ENCODE peak calls at places on chromosomes 6 and 20, in five cellular contexts. U, V, K, Y and D are unnamed samples.

GRCh38 chr6:134636221-134636830 is 313.6 kb downstream of the ALDH8A1 start:
- DNase-seq in U (no peak), V (no peak), Y (no peak), K (no peak), D (no peak)

GRCh38 chr6:135627092-135627715 is 129.7 kb upstream of the AHI1 start:
- DNase-seq in K (no peak), Y (no peak), V (no peak), U (no peak), D (no peak)

GRCh38 chr6:143465546-143465945 is 14.9 kb downstream of the PEX3 start:
- DNase-seq in U (no peak), V (no peak), K (no peak), Y (no peak), D (no peak)

GRCh38 chr20:57072184-57072583 is 194.3 kb downstream of the BMP7 start:
- DNase-seq in K (no peak), U (no peak), V (no peak), Y (no peak), D (no peak)

GRCh38 chr6:44593539-44593944 is 206.0 kb downstream of the CDC5L start:
- DNase-seq in U (peak; percentile 96), Y (peak; percentile 54), V (peak; percentile 25), K (no peak), D (peak; percentile 63)

GRCh38 chr20:2042400-2042799 is 48.5 kb upstream of the PDYN start:
- DNase-seq in V (no peak), K (no peak), U (no peak), Y (no peak), D (no peak)

GRCh38 chr6:30129270-30129669 is 6.7 kb upstream of the TRIM40 start:
- DNase-seq in V (no peak), Y (no peak), K (no peak), U (no peak), D (no peak)

GRCh38 chr6:143279385-143279784 is 171.1 kb downstream of the ADAT2 start:
- DNase-seq in K (no peak), V (no peak), U (peak; percentile 64), Y (peak; percentile 13), D (peak; percentile 24)

GRCh38 chr6:170150590-170150945 is 140.3 kb downstream of the DLL1 start:
- DNase-seq in U (no peak), K (no peak), V (no peak), Y (no peak), D (no peak)
- TF ChIP-seq CTCF in U (no peak), K (no peak), V (no peak), Y (no peak), D (no peak)

GRCh38 chr6:25137497-25137896 is 141.7 kb upstream of the CARMIL1 start:
- DNase-seq in U (no peak), Y (no peak), K (no peak), V (no peak), D (no peak)

GRCh38 chr6:25138024-25138696 is 141.0 kb upstream of the CARMIL1 start:
- DNase-seq in V (peak; percentile 8), K (no peak), Y (no peak), U (no peak), D (peak; percentile 76)

GRCh38 chr6:25142506-25142905 is 136.7 kb upstream of the CARMIL1 start:
- DNase-seq in V (no peak), Y (no peak), K (no peak), U (no peak), D (no peak)

GRCh38 chr6:25136879-25137278 is 142.3 kb upstream of the CARMIL1 start:
- DNase-seq in Y (no peak), U (no peak), V (no peak), K (no peak), D (no peak)

GRCh38 chr6:25138697-25139051 is 140.5 kb upstream of the CARMIL1 start:
- DNase-seq in V (no peak), U (no peak), K (no peak), Y (no peak), D (no peak)
- H3K4me3 ChIP-seq in V (peak overlapping the region; percentile 72), U (no peak overlapping the region), K (peak overlapping the region; percentile 69), Y (no peak overlapping the region), D (no peak overlapping the region)

GRCh38 chr6:38702471-38703397 is at the start of gene GLO1:
- DNase-seq in V (peak; percentile 91), K (peak; percentile 97), U (peak; percentile 99), Y (peak; percentile 97), D (peak; percentile 99)

GRCh38 chr6:38701551-38701950 is 1.4 kb downstream of the GLO1 start:
- DNase-seq in U (no peak), Y (no peak), V (no peak), K (no peak), D (no peak)

GRCh38 chr6:38708483-38708882 is 5.5 kb upstream of the GLO1 start:
- DNase-seq in K (no peak), Y (no peak), V (no peak), U (no peak), D (no peak)

GRCh38 chr6:38705924-38706323 is 3.0 kb upstream of the GLO1 start:
- DNase-seq in Y (no peak), V (no peak), K (no peak), U (no peak), D (no peak)

DNA sequence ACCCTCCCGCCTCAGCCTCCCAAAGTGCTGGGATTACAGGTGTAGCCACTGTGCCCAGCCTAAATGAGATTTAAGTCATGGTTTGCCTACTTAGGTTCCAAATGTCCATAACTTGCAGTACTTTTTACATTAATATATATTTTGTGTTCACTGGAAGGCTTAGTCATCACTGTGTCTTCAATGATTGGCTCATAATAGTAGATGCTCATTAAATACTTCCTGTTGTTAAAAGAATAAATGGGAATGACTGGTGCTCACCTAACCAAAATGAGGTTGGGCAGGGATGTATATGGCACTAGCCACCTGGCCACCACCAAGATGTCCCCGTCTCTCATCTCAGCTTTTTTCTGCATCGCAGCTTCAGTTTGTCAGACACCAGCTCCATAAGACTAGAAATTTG is 1.0 kb upstream of the GLO1 start:
- DNase-seq in Y (no peak), U (no peak), V (no peak), K (no peak), D (no peak)
- H3K27ac ChIP-seq in Y (no peak overlapping the region), U (no peak overlapping the region), V (no peak overlapping the region), K (no peak overlapping the region), D (no peak overlapping the region)

GRCh38 chr6:141675957-141676356 is 456.8 kb upstream of the GJE1 start:
- DNase-seq in V (no peak), Y (peak; percentile 18), K (no peak), U (no peak), D (no peak)
- TF ChIP-seq CTCF in V (no peak), Y (peak; percentile 24), K (no peak), U (no peak), D (no peak)

DNA sequence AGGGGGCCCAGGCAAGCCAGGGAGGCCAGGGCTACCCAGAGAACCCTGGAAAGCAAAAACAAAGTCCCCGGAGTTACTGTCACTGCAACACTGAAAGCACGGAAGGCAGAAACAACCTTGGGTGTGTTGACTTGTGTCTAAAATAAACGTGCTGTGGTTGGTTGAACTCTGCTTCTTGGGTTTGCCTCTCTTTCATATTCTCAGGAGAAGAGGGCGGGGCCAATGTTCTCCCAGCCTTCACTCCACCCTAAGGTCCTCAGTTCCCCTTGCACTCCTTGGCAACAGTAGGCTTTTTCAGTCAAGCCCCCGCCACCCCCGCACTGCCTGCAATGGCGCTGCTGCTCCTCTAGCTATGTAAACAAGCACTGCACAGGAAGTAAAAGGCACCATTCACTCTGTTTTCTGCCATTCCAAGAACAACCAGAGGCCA is 60.9 kb downstream of the COL9A1 start:
- DNase-seq in Y (no peak), K (no peak), V (no peak), U (peak; percentile 28), D (no peak)
- H3K4me3 ChIP-seq in Y (no peak overlapping the region), K (no peak overlapping the region), V (no peak overlapping the region), U (no peak overlapping the region), D (no peak overlapping the region)

GRCh38 chr6:41442800-41443501 is 103.2 kb upstream of the FOXP4 start:
- DNase-seq in V (no peak), K (no peak), Y (no peak), U (peak; percentile 95), D (peak; percentile 66)
- H3K27ac ChIP-seq in V (no peak overlapping the region), K (peak overlapping the region; percentile 60), Y (no peak overlapping the region), U (no peak overlapping the region), D (no peak overlapping the region)